ENCODE peak calls at places on chromosomes 4 and X, in four cellular contexts. Q is A549, B is K562, J is GM12878. S is an unnamed sample.
A peak's percentile ranks its signal among the peaks of the same experiment; 100 is the strongest.

GRCh38 chrX:69027181-69028005 is 137.9 kb downstream of the PJA1 start:
- DNase-seq in J (no peak), Q (no peak), B (no peak), S (peak; percentile 93)

GRCh38 chr4:6480532-6481088 is 8.2 kb upstream of the PPP2R2C start:
- DNase-seq in B (no peak), Q (no peak), J (no peak), S (no peak)

GRCh38 chrX:14095702-14096101 is 66.0 kb upstream of the GEMIN8 start:
- DNase-seq in Q (no peak), B (peak; percentile 65), J (peak; percentile 4), S (peak; percentile 53)

GRCh38 chrX:22541926-22542325 is 269.2 kb downstream of the CBLL2 start:
- DNase-seq in J (no peak), Q (no peak), B (no peak), S (no peak)

GRCh38 chr4:153116101-153116680 is 88.1 kb upstream of the TRIM2 start:
- DNase-seq in J (no peak), B (no peak), Q (no peak), S (no peak)

GRCh38 chrX:35699642-35700041 is 98.5 kb upstream of the MAGEB16 start:
- DNase-seq in Q (no peak), B (no peak), J (no peak), S (no peak)

GRCh38 chrX:72123471-72124185 is 8.1 kb downstream of the RTL5 start:
- DNase-seq in B (no peak), Q (no peak), J (no peak), S (peak; percentile 5)

GRCh38 chr4:76987685-76988084 is 38.1 kb downstream of the SEPTIN11 start:
- DNase-seq in B (no peak), Q (no peak), J (no peak), S (no peak)

GRCh38 chr4:184306470-184306869 is 88.8 kb upstream of the ENPP6 start:
- DNase-seq in J (no peak), Q (no peak), B (no peak), S (no peak)

GRCh38 chr4:125679989-125680388 is 365.2 kb downstream of the FAT4 start:
- DNase-seq in B (no peak), Q (no peak), J (no peak), S (no peak)

GRCh38 chr4:159071178-159071968 is 31.5 kb upstream of the RAPGEF2 start:
- DNase-seq in B (no peak), J (no peak), Q (no peak), S (peak; percentile 68)

GRCh38 chrX:131330735-131331134 is 41.6 kb upstream of the IGSF1 start:
- DNase-seq in Q (no peak), B (peak; percentile 15), J (no peak), S (no peak)

GRCh38 chr4:81040175-81040659 is 9.7 kb downstream of the BMP3 start:
- DNase-seq in Q (no peak), B (peak; percentile 31), J (no peak), S (peak; percentile 35)

GRCh38 chr4:6207602-6208001 is 7.3 kb upstream of the JAKMIP1 start:
- DNase-seq in Q (no peak), J (no peak), B (no peak), S (no peak)

GRCh38 chr4:169116270-169116901 is 106.3 kb upstream of the CBR4 start:
- DNase-seq in B (no peak), J (no peak), Q (no peak), S (peak; percentile 63)

GRCh38 chr4:75675004-75675531 is 1.9 kb upstream of the G3BP2 start:
- DNase-seq in J (no peak), B (no peak), Q (no peak), S (no peak)

GRCh38 chrX:153388722-153389459 is 12.3 kb downstream of the PNMA6E start:
- DNase-seq in J (no peak), B (no peak), Q (no peak), S (no peak)

GRCh38 chrX:96211953-96212352 is 472.7 kb upstream of the DIAPH2 start:
- DNase-seq in Q (no peak), J (no peak), B (no peak), S (no peak)

GRCh38 chr4:178611062-178611461 is 1168.8 kb upstream of the AGA start:
- DNase-seq in Q (no peak), B (no peak), J (no peak), S (no peak)

GRCh38 chr4:158656439-158656838 is 15.2 kb downstream of the C4orf46 start:
- DNase-seq in B (no peak), Q (no peak), J (no peak), S (no peak)

GRCh38 chrX:11437642-11438379 is 144.6 kb downstream of the AMELX start:
- DNase-seq in B (peak; percentile 81), Q (no peak), J (no peak), S (peak; percentile 55)

GRCh38 chr4:76758290-76758882 is 139.6 kb downstream of the SOWAHB start:
- DNase-seq in Q (peak; percentile 36), B (peak; percentile 40), J (no peak), S (peak; percentile 81)

GRCh38 chr4:3801931-3802550 is 35.9 kb downstream of the ADRA2C start:
- DNase-seq in B (no peak), Q (no peak), J (no peak), S (no peak)

GRCh38 chr4:965766-966134 is 7.6 kb downstream of the DGKQ start:
- DNase-seq in B (no peak), J (no peak), Q (no peak), S (no peak)

GRCh38 chr4:145012841-145013240 is 85.2 kb downstream of the ANAPC10 start:
- DNase-seq in B (peak; percentile 69), J (no peak), Q (no peak), S (peak; percentile 71)

GRCh38 chrX:110276778-110277177 is 41.1 kb downstream of the AMMECR1 start:
- DNase-seq in B (no peak), Q (no peak), J (peak; percentile 47), S (no peak)

GRCh38 chr4:165355900-165356300 is 22.9 kb upstream of the CPE start:
- DNase-seq in J (no peak), B (peak; percentile 34), Q (no peak), S (peak; percentile 20)

GRCh38 chr4:80082693-80083092 is 9.7 kb upstream of the ANTXR2 start:
- DNase-seq in B (no peak), Q (no peak), J (no peak), S (peak; percentile 56)

GRCh38 chr4:84235131-84235530 is 264.0 kb downstream of the NKX6-1 start:
- DNase-seq in Q (no peak), B (no peak), J (no peak), S (no peak)

GRCh38 chr4:126470862-126471261 is 1156.1 kb downstream of the FAT4 start:
- DNase-seq in B (peak; percentile 82), Q (no peak), J (no peak), S (peak; percentile 36)

GRCh38 chr4:337932-338758 is 531 bp downstream of the ZNF141 start:
- DNase-seq in J (no peak), B (no peak), Q (peak; percentile 3), S (peak; percentile 36)

GRCh38 chr4:98557497-98557896 is 100.9 kb downstream of the TSPAN5 start:
- DNase-seq in Q (no peak), J (no peak), B (no peak), S (peak; percentile 75)

GRCh38 chr4:101321481-101322042 is 25.8 kb downstream of the PPP3CA start:
- DNase-seq in B (no peak), Q (no peak), J (no peak), S (no peak)

GRCh38 chrX:54808605-54809483 is 1.3 kb downstream of the MAGED2 start:
- DNase-seq in J (peak; percentile 92), Q (peak; percentile 89), B (peak; percentile 92), S (peak; percentile 96)

GRCh38 chr4:106041294-106042002 is 146.2 kb downstream of the NPNT start:
- DNase-seq in J (no peak), B (no peak), Q (no peak), S (no peak)

GRCh38 chr4:167021545-167022155 is 212.6 kb downstream of the SPOCK3 start:
- DNase-seq in B (peak; percentile 68), Q (no peak), J (peak; percentile 30), S (peak; percentile 51)
- TF ChIP-seq RFX5 in B (no peak), Q (no peak), J (no peak), S (no peak)

GRCh38 chr4:78652282-78652876 is 100.8 kb downstream of the ANXA3 start:
- DNase-seq in Q (no peak), J (no peak), B (no peak), S (no peak)

GRCh38 chr4:78647272-78647671 is 95.7 kb downstream of the ANXA3 start:
- DNase-seq in Q (no peak), J (no peak), B (no peak), S (no peak)

GRCh38 chr4:78648639-78649363 is 97.2 kb downstream of the ANXA3 start:
- DNase-seq in J (no peak), B (no peak), Q (no peak), S (no peak)

GRCh38 chr4:78651250-78651860 is 99.8 kb downstream of the ANXA3 start:
- DNase-seq in J (no peak), Q (no peak), B (no peak), S (no peak)

DNA sequence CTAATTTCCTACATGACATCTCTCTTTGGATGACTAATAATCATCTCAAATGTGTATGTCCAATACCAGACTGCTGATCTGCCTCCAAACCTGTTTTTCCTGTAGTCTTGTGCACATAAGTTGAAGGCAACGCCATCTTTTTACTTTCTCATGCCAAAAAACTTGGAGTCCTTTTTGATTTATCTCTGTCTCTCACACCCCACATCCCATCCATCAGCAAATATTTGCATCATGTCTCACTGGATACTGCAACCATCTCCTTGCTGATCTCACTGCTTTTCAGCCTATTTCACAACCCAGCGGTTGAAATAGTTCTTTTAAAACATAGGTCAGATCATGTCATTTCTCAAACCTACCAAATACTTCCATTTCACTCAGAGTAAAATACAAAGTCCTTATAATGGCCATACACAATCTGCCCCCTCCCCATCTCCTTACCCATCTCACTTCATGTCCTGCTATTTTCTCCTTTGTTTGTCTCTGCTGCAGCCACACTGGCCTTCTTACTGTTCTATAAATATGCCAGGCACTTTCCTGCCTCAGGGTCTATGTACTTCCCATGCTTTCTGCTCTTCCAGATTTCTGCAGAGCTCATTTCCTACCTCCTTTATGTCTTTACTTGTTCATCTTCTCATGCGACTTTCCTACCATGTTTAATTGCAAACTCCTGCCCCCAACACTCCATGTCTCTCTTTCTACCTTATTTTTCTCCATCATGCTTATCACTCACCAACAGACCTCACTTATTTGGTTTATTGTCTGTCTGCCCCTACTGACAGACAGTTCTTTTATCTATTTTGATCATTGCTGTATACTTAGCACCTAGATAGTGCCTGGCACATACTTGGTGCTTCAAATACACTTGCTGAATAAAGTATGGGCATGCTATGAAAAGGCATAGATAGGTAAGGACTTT is 98.8 kb downstream of the ANXA3 start:
- DNase-seq in J (no peak), B (peak; percentile 65), Q (no peak), S (peak; percentile 86)
- H3K27ac ChIP-seq in J (no peak overlapping the region), B (peak overlapping the region; percentile 39), Q (peak overlapping the region; percentile 78), S (peak overlapping the region; percentile 45)

DNA sequence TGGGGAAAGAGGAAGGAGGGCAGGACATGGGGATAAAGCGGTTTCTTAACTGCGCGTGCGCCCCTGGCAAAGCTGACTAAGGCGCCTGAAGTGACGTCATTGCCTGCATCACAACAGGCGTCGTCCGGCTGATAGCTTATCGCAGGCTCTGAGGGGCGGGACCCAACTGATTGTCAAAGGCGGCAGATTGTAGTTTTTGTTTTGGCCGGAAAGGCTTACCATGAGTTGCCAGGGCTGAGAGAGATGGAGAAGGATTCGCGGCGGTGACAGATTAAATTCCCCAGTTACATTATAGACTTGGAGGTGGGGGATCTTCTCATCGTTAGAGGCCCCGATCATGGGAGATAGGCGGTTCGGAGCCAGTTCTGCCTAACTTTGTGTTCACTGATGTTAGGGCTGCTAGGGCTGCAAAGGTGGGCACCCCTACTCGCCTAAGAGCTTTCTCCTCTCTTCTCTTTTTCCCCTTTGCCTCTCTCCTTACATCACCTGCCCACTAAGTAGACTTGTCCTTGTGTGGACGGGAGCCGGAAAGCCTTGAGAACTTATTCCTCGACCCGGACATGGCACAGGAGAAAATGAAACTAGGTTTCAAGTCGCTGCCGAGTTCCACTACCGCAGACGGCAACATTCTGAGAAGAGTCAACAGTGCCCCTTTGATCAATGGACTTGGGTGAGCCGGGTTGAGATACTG is 148.9 kb upstream of the PLAC1 start:
- DNase-seq in J (peak; percentile 65), B (peak; percentile 94), Q (peak; percentile 77), S (peak; percentile 95)
- TF ChIP-seq POLR2A in J (peak; percentile 59), B (peak; percentile 68), Q (peak; percentile 28), S (peak; percentile 85)

GRCh38 chrX:16239211-16239610 is 71.9 kb downstream of the MAGEB17 start:
- DNase-seq in J (peak; percentile 35), Q (peak; percentile 2), B (no peak), S (peak; percentile 88)
- TF ChIP-seq RFX5 in J (no peak), Q (no peak), B (no peak), S (no peak)

S was measured in IMR-90.